ENCODE peak calls at places on chromosomes 12 and 14, in six cellular contexts. One of them, this sample, is unnamed.

GRCh38 chr12:78037707-78038106 is 207.0 kb downstream of the NAV3 start:
- ATAC-seq in A549: no peak
- ATAC-seq in HepG2: no peak
- ATAC-seq in K562: no peak
- ATAC-seq in upper lobe of left lung: no peak
- ATAC-seq in GM12878: peak
- ATAC-seq in this sample: no peak

GRCh38 chr14:102510616-102511520 is 1.3 kb upstream of the ANKRD9 start:
- ATAC-seq in A549: peak
- ATAC-seq in HepG2: peak
- ATAC-seq in K562: peak
- ATAC-seq in upper lobe of left lung: peak
- ATAC-seq in GM12878: peak
- ATAC-seq in this sample: no peak

GRCh38 chr12:53333289-53333688 is 2.9 kb downstream of the SP7 start:
- ATAC-seq in A549: no peak
- ATAC-seq in HepG2: no peak
- ATAC-seq in K562: no peak
- ATAC-seq in upper lobe of left lung: no peak
- ATAC-seq in GM12878: no peak
- ATAC-seq in this sample: no peak

GRCh38 chr14:92747701-92748258 is 647 bp downstream of the LGMN start:
- ATAC-seq in A549: peak
- ATAC-seq in HepG2: peak
- ATAC-seq in K562: no peak
- ATAC-seq in upper lobe of left lung: peak
- ATAC-seq in GM12878: peak
- ATAC-seq in this sample: no peak

GRCh38 chr12:17949558-17950141 is 140.3 kb downstream of the RERGL start:
- ATAC-seq in A549: no peak
- ATAC-seq in HepG2: no peak
- ATAC-seq in K562: no peak
- ATAC-seq in upper lobe of left lung: peak
- ATAC-seq in GM12878: no peak
- ATAC-seq in this sample: no peak

GRCh38 chr14:24816929-24817637 is 183.1 kb upstream of the GZMB start:
- ATAC-seq in A549: no peak
- ATAC-seq in HepG2: peak
- ATAC-seq in K562: no peak
- ATAC-seq in upper lobe of left lung: no peak
- ATAC-seq in GM12878: no peak
- ATAC-seq in this sample: no peak

GRCh38 chr14:24172261-24172860 is 481 bp downstream of the REC8 start:
- ATAC-seq in A549: no peak
- ATAC-seq in HepG2: no peak
- ATAC-seq in K562: no peak
- ATAC-seq in upper lobe of left lung: no peak
- ATAC-seq in GM12878: peak
- ATAC-seq in this sample: no peak

GRCh38 chr12:121713257-121714155 is 954 bp downstream of the TMEM120B start:
- ATAC-seq in A549: peak
- ATAC-seq in HepG2: peak
- ATAC-seq in K562: peak
- ATAC-seq in upper lobe of left lung: peak
- ATAC-seq in GM12878: peak
- ATAC-seq in this sample: peak

GRCh38 chr12:91741932-91742331 is 403.7 kb downstream of the BTG1 start:
- ATAC-seq in A549: no peak
- ATAC-seq in HepG2: no peak
- ATAC-seq in K562: no peak
- ATAC-seq in upper lobe of left lung: no peak
- ATAC-seq in GM12878: no peak
- ATAC-seq in this sample: no peak

GRCh38 chr12:91746976-91747375 is 398.7 kb downstream of the BTG1 start:
- ATAC-seq in A549: no peak
- ATAC-seq in HepG2: no peak
- ATAC-seq in K562: no peak
- ATAC-seq in upper lobe of left lung: no peak
- ATAC-seq in GM12878: peak
- ATAC-seq in this sample: no peak

GRCh38 chr12:91744613-91745012 is 401.0 kb downstream of the BTG1 start:
- ATAC-seq in A549: no peak
- ATAC-seq in HepG2: no peak
- ATAC-seq in K562: peak
- ATAC-seq in upper lobe of left lung: no peak
- ATAC-seq in GM12878: peak
- ATAC-seq in this sample: no peak

DNA sequence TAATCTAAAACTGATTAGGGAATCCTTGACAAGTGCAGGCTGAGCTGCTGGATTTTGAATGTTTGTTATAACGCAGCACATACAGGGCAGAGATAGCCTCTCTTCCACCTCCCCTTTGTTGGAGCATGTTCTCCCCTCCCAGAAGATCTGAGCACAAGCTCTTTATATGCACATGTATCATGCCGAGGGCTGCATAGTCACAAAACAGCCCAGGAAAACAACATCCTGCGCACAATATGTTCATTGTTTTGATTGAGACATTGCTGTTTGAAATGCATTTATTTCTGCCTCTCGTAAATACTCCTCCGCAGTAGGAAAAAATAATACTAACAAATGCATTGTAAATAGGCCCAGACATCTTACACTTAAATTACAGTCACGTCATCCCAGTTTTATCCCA is 401.9 kb downstream of the BTG1 start:
- ATAC-seq in A549: no peak
- ATAC-seq in HepG2: no peak
- ATAC-seq in K562: no peak
- ATAC-seq in upper lobe of left lung: no peak
- ATAC-seq in GM12878: no peak
- ATAC-seq in this sample: no peak
- TF ChIP-seq CTCF in A549: no peak
- TF ChIP-seq CTCF in HepG2: no peak
- TF ChIP-seq CTCF in K562: no peak
- TF ChIP-seq CTCF in upper lobe of left lung: no peak
- TF ChIP-seq CTCF in GM12878: no peak
- TF ChIP-seq CTCF in this sample: no peak

DNA sequence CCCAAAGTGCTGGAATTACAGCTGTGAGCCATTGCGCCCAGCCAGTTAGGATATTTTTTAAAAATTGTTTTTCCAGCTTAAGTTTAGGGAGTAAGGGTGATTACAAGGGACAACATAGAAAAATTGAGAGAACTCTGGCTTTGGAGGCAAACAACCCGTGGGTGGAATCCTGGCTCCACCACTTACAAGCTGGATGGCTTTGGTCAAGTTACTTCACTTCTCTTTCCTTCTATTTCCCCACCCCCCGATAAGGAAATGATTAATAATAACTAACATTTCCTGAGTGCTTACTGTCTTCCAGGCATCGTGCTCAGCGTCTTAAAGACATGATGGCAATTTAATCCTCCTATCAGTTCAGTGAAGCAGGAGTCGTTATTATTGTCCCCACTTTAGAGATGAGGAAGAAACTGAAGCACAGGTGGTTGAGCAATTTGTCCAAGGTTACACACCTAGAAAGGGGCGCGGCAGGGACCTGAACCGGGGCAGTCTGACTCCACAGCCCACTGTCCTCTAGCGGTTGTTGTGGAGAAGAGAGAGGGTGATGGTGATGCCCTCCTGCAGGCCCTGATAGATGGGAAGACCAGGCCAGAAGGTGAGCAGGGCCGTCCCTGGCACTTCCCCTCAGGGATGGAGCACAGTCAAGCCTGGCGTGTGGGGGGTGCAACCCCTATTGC is 16.7 kb upstream of the FAIM2 start:
- ATAC-seq in A549: no peak
- ATAC-seq in HepG2: peak
- ATAC-seq in K562: peak
- ATAC-seq in upper lobe of left lung: peak
- ATAC-seq in GM12878: no peak
- ATAC-seq in this sample: peak
- TF ChIP-seq EP300 in A549: no peak
- TF ChIP-seq EP300 in HepG2: no peak
- TF ChIP-seq EP300 in K562: no peak
- TF ChIP-seq EP300 in upper lobe of left lung: no peak
- TF ChIP-seq EP300 in GM12878: no peak
- TF ChIP-seq EP300 in this sample: no peak

DNA sequence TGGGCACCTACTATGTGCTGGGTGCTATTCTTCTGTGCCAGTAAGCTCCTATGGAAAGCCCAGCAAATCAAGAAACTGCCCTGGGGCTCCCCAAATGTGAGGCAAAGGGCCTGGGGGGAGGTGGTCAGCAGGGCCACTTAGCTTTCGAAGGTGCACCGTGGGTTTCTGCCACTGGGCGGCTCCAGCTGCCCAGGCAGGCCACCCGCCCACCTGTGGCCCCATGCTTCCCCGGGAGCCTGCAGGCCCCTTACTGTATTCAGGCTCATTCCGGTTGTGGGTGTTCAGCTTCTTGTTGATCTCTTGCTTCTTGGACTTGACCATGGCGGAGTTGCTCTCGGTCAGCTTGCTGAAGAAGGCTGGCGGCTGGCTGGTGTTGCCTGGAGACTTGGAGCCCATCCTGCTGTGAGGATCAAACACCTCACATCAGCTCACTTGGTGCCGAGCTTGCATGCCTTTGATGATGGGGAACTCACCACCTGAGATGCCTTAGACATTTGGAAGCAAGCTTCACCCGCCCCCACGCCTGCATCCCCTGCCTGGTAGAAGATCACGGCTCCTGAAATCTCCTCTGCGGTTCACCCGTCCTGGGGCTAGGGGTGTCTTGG is 37.3 kb downstream of the RFLNA start:
- ATAC-seq in A549: peak
- ATAC-seq in HepG2: peak
- ATAC-seq in K562: peak
- ATAC-seq in upper lobe of left lung: no peak
- ATAC-seq in GM12878: peak
- ATAC-seq in this sample: no peak
- TF ChIP-seq CTCF in A549: peak
- TF ChIP-seq CTCF in HepG2: peak
- TF ChIP-seq CTCF in K562: peak
- TF ChIP-seq CTCF in upper lobe of left lung: no peak
- TF ChIP-seq CTCF in GM12878: no peak
- TF ChIP-seq CTCF in this sample: no peak

GRCh38 chr14:55265197-55265596 is 6.0 kb upstream of the FBXO34 start:
- ATAC-seq in A549: no peak
- ATAC-seq in HepG2: no peak
- ATAC-seq in K562: peak
- ATAC-seq in upper lobe of left lung: no peak
- ATAC-seq in GM12878: peak
- ATAC-seq in this sample: no peak
- TF ChIP-seq EP300 in A549: no peak
- TF ChIP-seq EP300 in HepG2: no peak
- TF ChIP-seq EP300 in K562: no peak
- TF ChIP-seq EP300 in upper lobe of left lung: no peak
- TF ChIP-seq EP300 in GM12878: no peak
- TF ChIP-seq EP300 in this sample: no peak

DNA sequence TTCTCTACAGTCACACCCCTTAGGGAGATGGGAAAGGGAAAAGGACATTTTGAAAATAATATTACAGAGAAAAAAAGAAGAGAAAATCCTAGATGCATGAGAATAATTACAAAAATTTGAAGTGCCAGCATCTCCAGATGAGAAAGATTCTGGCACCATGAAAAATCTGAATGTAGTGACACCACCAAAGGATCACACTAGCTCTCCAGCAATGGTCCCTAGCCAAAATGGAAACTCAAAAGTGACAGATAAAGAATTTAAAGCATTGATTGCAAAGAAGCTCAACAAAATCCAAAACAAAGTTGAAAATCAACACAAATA is 27.4 kb upstream of the GARIN6 start:
- ATAC-seq in A549: no peak
- ATAC-seq in HepG2: no peak
- ATAC-seq in K562: no peak
- ATAC-seq in upper lobe of left lung: no peak
- ATAC-seq in GM12878: no peak
- ATAC-seq in this sample: no peak
- TF ChIP-seq CTCF in A549: no peak
- TF ChIP-seq CTCF in HepG2: no peak
- TF ChIP-seq CTCF in K562: no peak
- TF ChIP-seq CTCF in upper lobe of left lung: no peak
- TF ChIP-seq CTCF in GM12878: no peak
- TF ChIP-seq CTCF in this sample: no peak

GRCh38 chr12:72738811-72739210 is 466.6 kb downstream of the TRHDE start:
- ATAC-seq in A549: no peak
- ATAC-seq in HepG2: no peak
- ATAC-seq in K562: no peak
- ATAC-seq in upper lobe of left lung: peak
- ATAC-seq in GM12878: no peak
- ATAC-seq in this sample: no peak
- TF ChIP-seq EP300 in A549: no peak
- TF ChIP-seq EP300 in HepG2: no peak
- TF ChIP-seq EP300 in K562: no peak
- TF ChIP-seq EP300 in upper lobe of left lung: no peak
- TF ChIP-seq EP300 in GM12878: no peak
- TF ChIP-seq EP300 in this sample: no peak

GRCh38 chr14:51805541-51805940 is 54.9 kb upstream of the GNG2 start:
- ATAC-seq in A549: peak
- ATAC-seq in HepG2: no peak
- ATAC-seq in K562: no peak
- ATAC-seq in upper lobe of left lung: no peak
- ATAC-seq in GM12878: no peak
- ATAC-seq in this sample: no peak
- TF ChIP-seq CTCF in A549: no peak
- TF ChIP-seq CTCF in HepG2: no peak
- TF ChIP-seq CTCF in K562: no peak
- TF ChIP-seq CTCF in upper lobe of left lung: no peak
- TF ChIP-seq CTCF in GM12878: no peak
- TF ChIP-seq CTCF in this sample: no peak

DNA sequence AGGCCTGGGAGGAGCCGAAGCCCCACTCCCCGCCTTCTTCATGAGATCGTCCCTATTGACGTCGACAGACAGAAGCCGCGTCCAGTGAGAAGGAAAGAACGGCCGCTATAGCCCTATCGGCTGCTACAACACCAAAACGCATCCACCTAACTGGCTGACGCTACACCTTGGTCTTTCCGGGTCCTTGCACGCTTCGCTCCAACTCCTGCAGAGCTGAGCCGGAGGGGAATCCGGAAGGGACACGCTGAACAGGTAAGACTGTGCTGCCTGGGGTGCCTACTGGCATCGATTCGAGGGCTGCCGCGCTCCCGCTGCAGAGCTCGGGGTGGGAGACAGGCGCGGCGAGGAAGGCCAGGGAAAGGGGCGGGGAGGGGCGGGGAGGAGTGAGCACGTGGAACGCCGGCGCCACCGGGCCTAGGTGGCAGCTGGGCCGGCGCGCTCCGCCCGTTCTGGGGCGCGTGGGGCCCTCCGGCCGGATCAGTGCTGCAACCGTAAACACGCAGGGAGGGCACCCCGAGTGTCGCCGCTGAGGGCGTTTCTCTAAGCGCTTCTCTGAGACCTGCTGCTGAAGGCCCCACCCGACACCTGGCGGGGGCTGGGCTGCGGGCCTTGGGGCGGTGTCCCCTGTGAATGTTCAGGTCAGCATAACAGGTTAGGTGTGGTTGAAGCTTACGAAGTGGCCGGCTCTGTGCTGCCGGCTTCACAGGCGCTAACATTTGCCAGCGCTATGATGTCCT is at the start of gene DCAF4:
- ATAC-seq in A549: peak
- ATAC-seq in HepG2: peak
- ATAC-seq in K562: peak
- ATAC-seq in upper lobe of left lung: peak
- ATAC-seq in GM12878: peak
- ATAC-seq in this sample: peak
- TF ChIP-seq EP300 in A549: no peak
- TF ChIP-seq EP300 in HepG2: no peak
- TF ChIP-seq EP300 in K562: no peak
- TF ChIP-seq EP300 in upper lobe of left lung: no peak
- TF ChIP-seq EP300 in GM12878: no peak
- TF ChIP-seq EP300 in this sample: no peak

This sample was measured in gastroesophageal sphincter.